ENCODE peak calls at places on chromosomes 13 and 19, in eight cellular contexts. O, L, N, U, T, C, S and M are unnamed samples.

GRCh38 chr19:13539332-13539731 is 33.1 kb upstream of the CACNA1A start:
- DNase-seq in O (no peak), L (no peak), N (no peak), U (no peak), T (no peak), C (no peak), S (no peak), M (no peak)

GRCh38 chr13:90760639-90761038 is 586.8 kb upstream of the MIR17HG start:
- DNase-seq in O (no peak), L (no peak), N (no peak), U (no peak), T (no peak), C (no peak), S (no peak), M (no peak)

GRCh38 chr13:50636007-50636704 is 207.3 kb downstream of the DLEU7 start:
- DNase-seq in O (no peak), L (peak; percentile 8), N (no peak), U (no peak), T (no peak), C (no peak), S (no peak), M (no peak)

GRCh38 chr13:113959198-113959597 is 14.7 kb downstream of the C13orf46 start:
- DNase-seq in O (no peak), L (peak; percentile 42), N (peak; percentile 66), U (no peak), T (no peak), C (no peak), S (no peak), M (no peak)

GRCh38 chr13:30305456-30305855 is 1.9 kb downstream of the KATNAL1 start:
- DNase-seq in O (no peak), L (no peak), N (no peak), U (no peak), T (no peak), C (no peak), S (no peak), M (no peak)

GRCh38 chr19:50723069-50723468 is at the start of gene CLEC11A:
- DNase-seq in O (no peak), L (no peak), N (no peak), U (no peak), T (peak; percentile 38), C (no peak), S (peak; percentile 30), M (peak; percentile 90)

GRCh38 chr19:13993554-13994308 is 12.4 kb downstream of the RFX1 start:
- DNase-seq in O (no peak), L (peak; percentile 54), N (no peak), U (no peak), T (no peak), C (no peak), S (peak; percentile 52), M (no peak)

GRCh38 chr19:17854061-17854460 is 5.6 kb upstream of the RPL18A start:
- DNase-seq in O (no peak), L (no peak), N (no peak), U (no peak), T (no peak), C (no peak), S (no peak), M (no peak)

GRCh38 chr13:77239312-77239711 is 87.6 kb downstream of the MYCBP2 start:
- DNase-seq in O (no peak), L (no peak), N (no peak), U (no peak), T (no peak), C (no peak), S (no peak), M (no peak)

GRCh38 chr19:4380254-4380727 is 20.1 kb downstream of the SH3GL1 start:
- DNase-seq in O (no peak), L (no peak), N (no peak), U (no peak), T (no peak), C (no peak), S (peak; percentile 58), M (peak; percentile 73)

GRCh38 chr19:5669212-5669611 is 11.1 kb downstream of the MICOS13 start:
- DNase-seq in O (no peak), L (no peak), N (no peak), U (no peak), T (no peak), C (no peak), S (peak; percentile 45), M (no peak)

GRCh38 chr19:5666921-5667610 is 13.2 kb downstream of the MICOS13 start:
- DNase-seq in O (no peak), L (no peak), N (no peak), U (no peak), T (no peak), C (no peak), S (peak; percentile 73), M (no peak)

GRCh38 chr19:5665781-5666513 is 14.4 kb downstream of the MICOS13 start:
- DNase-seq in O (no peak), L (peak; percentile 35), N (no peak), U (peak; percentile 20), T (no peak), C (no peak), S (no peak), M (no peak)

GRCh38 chr19:5664515-5664914 is 15.8 kb downstream of the MICOS13 start:
- DNase-seq in O (no peak), L (no peak), N (no peak), U (no peak), T (no peak), C (no peak), S (no peak), M (no peak)

GRCh38 chr19:5667751-5668271 is 12.5 kb downstream of the MICOS13 start:
- DNase-seq in O (no peak), L (peak; percentile 38), N (no peak), U (no peak), T (no peak), C (no peak), S (peak; percentile 81), M (no peak)
- TF ChIP-seq POLR2A in O (no peak), L (no peak), N (no peak), U (peak; percentile 59), T (no peak), C (no peak), S (no peak), M (no peak)

DNA sequence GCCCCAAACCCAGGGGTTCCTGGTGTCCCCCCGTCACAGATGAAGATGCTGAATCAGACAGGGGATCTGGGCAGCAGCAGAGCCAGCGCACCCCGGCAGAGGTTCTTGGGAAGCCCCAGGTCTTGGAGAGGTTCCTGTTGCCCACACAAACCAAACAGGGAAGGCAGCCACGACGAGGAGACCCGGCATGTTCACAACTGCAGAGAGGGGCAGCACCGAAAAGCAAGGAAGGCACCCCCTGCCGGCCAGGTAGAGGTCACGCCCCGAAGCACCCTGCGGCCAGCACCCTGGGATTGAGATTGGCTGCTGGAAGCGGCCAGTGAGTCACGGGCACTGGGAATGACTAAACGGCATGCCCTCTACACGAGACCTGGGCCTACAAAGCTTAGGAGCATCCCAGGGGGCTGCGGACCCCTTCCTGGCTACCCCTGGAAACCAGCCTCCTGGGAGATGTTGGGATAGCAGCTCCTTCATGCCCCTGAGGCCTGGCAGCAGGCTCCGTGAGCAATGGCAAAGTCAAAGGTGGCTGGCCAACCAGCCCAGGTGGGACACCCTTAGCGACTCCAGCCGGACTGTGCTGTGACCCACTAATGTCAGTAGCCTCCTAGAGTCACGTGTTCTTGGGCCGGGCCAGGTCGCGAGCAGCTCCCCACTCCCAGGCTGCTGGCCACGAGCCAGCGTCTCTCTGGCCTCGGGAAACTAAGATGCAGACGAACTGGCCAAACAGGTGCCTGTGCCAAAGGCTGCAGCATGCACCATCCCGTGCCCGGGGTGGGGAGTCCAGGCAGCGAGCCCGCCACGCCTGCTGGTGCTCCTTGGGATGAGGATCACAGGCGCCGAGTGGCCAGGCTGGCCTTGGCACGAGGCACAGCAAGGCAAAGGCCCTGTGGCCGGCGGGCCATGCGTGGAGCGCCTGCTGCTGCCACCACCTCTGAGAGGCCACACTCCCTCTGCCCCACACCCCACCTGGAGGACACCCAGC is 43.2 kb downstream of the MLLT1 start:
- DNase-seq in O (no peak), L (no peak), N (peak; percentile 99), U (no peak), T (peak; percentile 71), C (peak; percentile 97), S (peak; percentile 91), M (no peak)
- TF ChIP-seq POLR2AphosphoS5 in O (no peak), L (no peak), N (no peak), U (no peak), T (no peak), C (peak; percentile 75), S (peak; percentile 58), M (no peak)

DNA sequence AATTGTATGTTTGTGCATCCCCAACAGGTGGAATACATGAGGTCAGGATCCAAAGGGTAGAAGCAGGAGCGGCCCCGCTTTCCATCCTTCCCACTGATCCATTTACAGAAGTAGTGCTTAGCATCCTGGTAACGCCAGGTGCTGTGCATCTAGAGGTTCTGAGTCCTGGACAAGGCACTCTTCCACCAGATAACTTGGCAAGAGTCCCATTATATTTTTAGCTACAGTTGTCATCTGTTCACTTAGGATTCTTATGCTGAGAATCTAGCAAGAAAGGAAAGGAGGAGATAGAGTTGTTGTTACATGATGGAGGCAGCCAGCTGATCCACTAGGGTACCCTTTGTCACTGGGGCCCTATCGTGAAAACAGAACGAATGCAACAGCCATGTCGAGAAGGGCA is 389.5 kb upstream of the ZNF507 start:
- DNase-seq in O (no peak), L (no peak), N (peak; percentile 5), U (no peak), T (no peak), C (no peak), S (no peak), M (no peak)
- H3K27ac ChIP-seq in O (no peak overlapping the region), L (no peak overlapping the region), N (no peak overlapping the region), U (no peak overlapping the region), T (no peak overlapping the region), C (no peak overlapping the region), S (no peak overlapping the region), M (no peak overlapping the region)

GRCh38 chr19:44499962-44500949 is at the start of gene ZNF180:
- DNase-seq in O (peak; percentile 96), L (peak; percentile 94), N (peak; percentile 95), U (peak; percentile 80), T (peak; percentile 96), C (peak; percentile 96), S (peak; percentile 96), M (peak; percentile 96)
- TF ChIP-seq POLR2A in O (peak; percentile 36), L (peak; percentile 94), N (no peak), U (peak; percentile 94), T (peak; percentile 86), C (peak; percentile 89), S (peak; percentile 77), M (peak; percentile 80)

GRCh38 chr19:44878119-44878865 is 12.8 kb upstream of the TOMM40 start:
- DNase-seq in O (no peak), L (no peak), N (no peak), U (no peak), T (no peak), C (peak; percentile 72), S (no peak), M (no peak)
- TF ChIP-seq POLR2AphosphoS5 in O (no peak), L (no peak), N (no peak), U (no peak), T (no peak), C (no peak), S (no peak), M (no peak)

GRCh38 chr13:63041640-63042414 is 1626.2 kb upstream of the PCDH20 start:
- DNase-seq in O (no peak), L (no peak), N (no peak), U (no peak), T (no peak), C (no peak), S (no peak), M (no peak)

GRCh38 chr13:63048648-63049047 is 1633.0 kb upstream of the PCDH20 start:
- DNase-seq in O (no peak), L (no peak), N (no peak), U (no peak), T (no peak), C (no peak), S (no peak), M (no peak)

GRCh38 chr13:63050287-63050686 is 1634.6 kb upstream of the PCDH20 start:
- DNase-seq in O (no peak), L (no peak), N (no peak), U (no peak), T (no peak), C (no peak), S (no peak), M (no peak)

GRCh38 chr13:63044617-63045016 is 1629.0 kb upstream of the PCDH20 start:
- DNase-seq in O (no peak), L (no peak), N (no peak), U (no peak), T (no peak), C (no peak), S (no peak), M (no peak)
- H3K27ac ChIP-seq in O (no peak overlapping the region), L (no peak overlapping the region), N (no peak overlapping the region), U (no peak overlapping the region), T (peak overlapping the region; percentile 6), C (no peak overlapping the region), S (no peak overlapping the region), M (no peak overlapping the region)